ENCODE peak calls at places on chromosomes 4 and X, in six cellular contexts. Y, M, I, H, G and U are unnamed samples.

GRCh38 chrX:139759637-139760036 is 51.7 kb upstream of the MCF2 start:
- DNase-seq in Y (no peak), M (no peak), I (no peak), H (no peak), G (peak), U (no peak)

GRCh38 chr4:169909897-169910296 is 116.3 kb downstream of the MFAP3L start:
- DNase-seq in Y (no peak), M (no peak), I (no peak), H (no peak), G (no peak), U (no peak)

GRCh38 chr4:115249808-115250207 is 136.4 kb upstream of the NDST4 start:
- DNase-seq in Y (no peak), M (no peak), I (no peak), H (no peak), G (no peak), U (no peak)

GRCh38 chr4:13642576-13642975 is 15.1 kb upstream of the BOD1L1 start:
- DNase-seq in Y (no peak), M (no peak), I (no peak), H (no peak), G (no peak), U (no peak)

GRCh38 chr4:98510340-98510739 is 148.1 kb downstream of the TSPAN5 start:
- DNase-seq in Y (no peak), M (no peak), I (no peak), H (no peak), G (no peak), U (no peak)

GRCh38 chrX:7334253-7334935 is 186.4 kb upstream of the PUDP start:
- DNase-seq in Y (no peak), M (no peak), I (no peak), H (no peak), G (no peak), U (no peak)

GRCh38 chr4:10008208-10009005 is 12.9 kb downstream of the SLC2A9 start:
- DNase-seq in Y (peak), M (no peak), I (peak), H (peak), G (peak), U (no peak)

GRCh38 chr4:184328022-184328736 is 110.5 kb upstream of the ENPP6 start:
- DNase-seq in Y (no peak), M (no peak), I (no peak), H (no peak), G (no peak), U (no peak)

GRCh38 chr4:37812713-37813112 is 13.8 kb upstream of the PGM2 start:
- DNase-seq in Y (no peak), M (no peak), I (no peak), H (no peak), G (no peak), U (no peak)

GRCh38 chrX:113962338-113962737 is 621.5 kb upstream of the HTR2C start:
- DNase-seq in Y (no peak), M (no peak), I (no peak), H (no peak), G (no peak), U (no peak)

GRCh38 chrX:47232803-47233332 is at the start of gene USP11:
- DNase-seq in Y (peak), M (peak), I (peak), H (peak), G (no peak), U (no peak)

GRCh38 chr4:127849505-127850234 is 31.0 kb upstream of the PLK4 start:
- DNase-seq in Y (no peak), M (no peak), I (no peak), H (no peak), G (no peak), U (no peak)

GRCh38 chrX:87528487-87528886 is 10.9 kb downstream of the KLHL4 start:
- DNase-seq in Y (no peak), M (no peak), I (no peak), H (no peak), G (no peak), U (no peak)

GRCh38 chr4:124386163-124386562 is 326.4 kb downstream of the ANKRD50 start:
- DNase-seq in Y (no peak), M (no peak), I (no peak), H (no peak), G (no peak), U (no peak)

GRCh38 chr4:26404597-26405323 is 83.9 kb downstream of the RBPJ start:
- DNase-seq in Y (no peak), M (no peak), I (no peak), H (no peak), G (no peak), U (no peak)